ENCODE peak calls at places on chromosomes 12 and 14, in nine cellular contexts. W is tibial artery; K is pancreas; H is fibroblast of lung; Z is mammary epithelial cell; L is CD4-positive, CD25-positive, alpha-beta regulatory T cell; Q is mesenchymal stem cell; S is hepatocyte; R is uterus. J is an unnamed sample.
A peak's percentile ranks its signal among the peaks of the same experiment; 100 is the strongest.

GRCh38 chr14:21100931-21101330 is at the start of gene TMEM253:
- DNase-seq in W (no peak), K (no peak), H (no peak), Z (no peak), L (no peak), Q (no peak), S (no peak), R (no peak), J (no peak)

GRCh38 chr12:54561164-54561563 is 11.8 kb downstream of the PDE1B start:
- DNase-seq in W (peak; percentile 51), K (no peak), H (no peak), Z (no peak), L (no peak), Q (no peak), S (no peak), R (peak; percentile 65), J (no peak)

GRCh38 chr12:11162494-11162893 is 8.5 kb upstream of the SMIM10L1 start:
- DNase-seq in W (no peak), K (no peak), H (no peak), Z (no peak), L (no peak), Q (no peak), S (no peak), R (no peak), J (no peak)

GRCh38 chr12:130097798-130098255 is 64.4 kb upstream of the FZD10 start:
- DNase-seq in W (no peak), K (no peak), H (no peak), Z (peak; percentile 42), L (no peak), Q (no peak), S (peak; percentile 42), R (no peak), J (no peak)

GRCh38 chr14:50941151-50941550 is 3.1 kb downstream of the PYGL start:
- DNase-seq in W (no peak), K (no peak), H (peak; percentile 94), Z (peak; percentile 90), L (no peak), Q (no peak), S (no peak), R (no peak), J (no peak)

GRCh38 chr12:50528800-50529199 is 24.0 kb downstream of the DIP2B start:
- DNase-seq in W (no peak), K (no peak), H (no peak), Z (no peak), L (no peak), Q (no peak), S (no peak), R (no peak), J (no peak)

GRCh38 chr12:2337031-2338010 is 284.5 kb downstream of the CACNA1C start:
- DNase-seq in W (no peak), K (no peak), H (peak; percentile 39), Z (no peak), L (no peak), Q (no peak), S (no peak), R (no peak), J (no peak)

GRCh38 chr12:97921957-97922722 is 459.5 kb downstream of the RMST start:
- DNase-seq in W (peak; percentile 39), K (no peak), H (peak; percentile 84), Z (peak; percentile 93), L (no peak), Q (peak; percentile 95), S (no peak), R (peak; percentile 14), J (no peak)

GRCh38 chr12:118373628-118374027 is 921 bp upstream of the TAOK3 start:
- DNase-seq in W (no peak), K (no peak), H (no peak), Z (no peak), L (no peak), Q (no peak), S (no peak), R (no peak), J (no peak)

GRCh38 chr14:89723930-89724915 is 230.3 kb downstream of the EFCAB11 start:
- DNase-seq in W (no peak), K (no peak), H (no peak), Z (no peak), L (peak; percentile 43), Q (no peak), S (no peak), R (no peak), J (peak; percentile 38)

GRCh38 chr14:58871972-58872530 is 234.3 kb downstream of the DACT1 start:
- DNase-seq in W (no peak), K (no peak), H (peak; percentile 39), Z (no peak), L (no peak), Q (no peak), S (no peak), R (no peak), J (no peak)

GRCh38 chr14:37436519-37436918 is 158.5 kb downstream of the FOXA1 start:
- DNase-seq in W (no peak), K (no peak), H (no peak), Z (no peak), L (no peak), Q (no peak), S (no peak), R (no peak), J (no peak)

DNA sequence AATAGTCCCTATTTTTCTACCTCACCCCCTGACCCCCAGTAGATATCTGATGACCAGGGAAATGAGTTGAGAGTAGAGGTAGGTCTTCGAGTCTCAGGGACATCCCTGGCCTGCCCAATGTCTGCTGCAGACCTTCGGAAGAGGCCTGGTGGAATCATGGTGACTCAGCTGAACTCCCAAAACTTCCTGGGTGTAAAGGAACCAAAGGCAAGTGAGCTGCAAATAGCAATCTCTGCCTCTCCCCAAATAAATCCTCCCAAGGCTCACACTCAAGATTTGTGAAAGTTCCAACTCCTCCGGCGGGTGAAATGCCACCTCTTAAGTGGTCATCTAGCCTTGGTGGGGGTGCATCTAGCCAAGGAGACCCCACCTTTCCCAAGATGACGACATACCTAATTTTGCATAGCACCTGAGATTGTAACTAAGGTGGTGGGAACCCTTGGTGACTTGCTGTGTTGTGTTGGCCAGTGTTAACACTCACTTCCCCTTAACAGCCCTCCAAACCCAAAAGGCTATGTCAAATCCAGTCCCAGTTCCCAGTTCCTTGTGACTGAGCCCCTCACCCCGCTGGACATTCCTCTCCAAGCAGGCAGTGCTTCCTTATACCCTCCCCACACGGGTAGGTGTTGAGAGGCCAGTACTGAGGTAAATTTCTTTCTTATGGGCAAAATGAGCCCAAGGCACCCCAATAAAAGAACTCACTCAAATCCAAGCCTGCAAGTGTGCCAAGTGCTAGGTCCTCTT is 6.2 kb downstream of the ZFP36L1 start:
- DNase-seq in W (no peak), K (no peak), H (peak; percentile 80), Z (peak; percentile 86), L (no peak), Q (peak; percentile 86), S (peak; percentile 62), R (no peak), J (no peak)
- H3K4me1 ChIP-seq in W (peaks cover 44% of the 10 kb centered on the region), K (peaks cover 47% of the 10 kb centered on the region), H (peaks cover 16% of the 10 kb centered on the region), Z (peaks cover 31% of the 10 kb centered on the region), L (peaks cover 85% of the 10 kb centered on the region), Q (peaks cover 42% of the 10 kb centered on the region), S (peaks cover 40% of the 10 kb centered on the region), R (peaks cover 9% of the 10 kb centered on the region), J (peaks cover 78% of the 10 kb centered on the region)

GRCh38 chr14:67270933-67271332 is 29.7 kb downstream of the PALS1 start:
- DNase-seq in W (no peak), K (no peak), H (no peak), Z (no peak), L (no peak), Q (no peak), S (no peak), R (no peak), J (no peak)

GRCh38 chr14:67280506-67280905 is 39.3 kb downstream of the PALS1 start:
- DNase-seq in W (no peak), K (no peak), H (no peak), Z (no peak), L (no peak), Q (no peak), S (no peak), R (no peak), J (no peak)

GRCh38 chr14:67270354-67270753 is 29.1 kb downstream of the PALS1 start:
- DNase-seq in W (no peak), K (no peak), H (peak; percentile 28), Z (no peak), L (no peak), Q (peak; percentile 46), S (no peak), R (no peak), J (no peak)

DNA sequence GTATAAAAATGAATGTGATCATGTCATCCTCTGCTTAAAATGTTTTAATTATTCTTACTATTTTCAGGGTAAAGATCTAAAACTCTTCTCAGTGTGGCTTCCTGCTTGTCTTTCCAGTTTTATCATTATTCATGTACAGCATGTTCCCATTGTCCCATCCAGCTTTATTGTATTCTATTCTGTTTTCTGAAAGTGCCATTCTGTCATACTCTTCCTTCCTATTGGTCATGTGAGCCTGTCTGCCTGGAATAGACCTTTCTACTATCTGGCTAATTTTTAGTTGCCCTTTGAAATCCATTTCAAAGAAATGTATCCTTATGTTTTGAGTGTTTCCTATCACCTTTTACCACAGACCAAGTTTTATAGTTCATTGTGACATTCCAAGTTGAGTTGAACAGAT is 34.9 kb downstream of the PALS1 start:
- DNase-seq in W (no peak), K (no peak), H (no peak), Z (no peak), L (no peak), Q (no peak), S (no peak), R (no peak), J (no peak)
- H3K27ac ChIP-seq in W (no peak overlapping the region), K (no peak overlapping the region), H (no peak overlapping the region), Z (no peak overlapping the region), L (no peak overlapping the region), Q (no peak overlapping the region), S (peak overlapping the region; percentile 17), R (no peak overlapping the region), J (no peak overlapping the region)

GRCh38 chr12:13000935-13001724 is 1.1 kb upstream of the HEBP1 start:
- DNase-seq in W (peak; percentile 48), K (peak; percentile 84), H (peak; percentile 53), Z (peak; percentile 42), L (peak; percentile 60), Q (peak; percentile 68), S (peak; percentile 87), R (peak; percentile 66), J (no peak)
- H3K9me3 ChIP-seq in W (no peaks in the 10 kb centered on the region), K (no peaks in the 10 kb centered on the region), H (no peaks in the 10 kb centered on the region), Z (no peaks in the 10 kb centered on the region), L (no peaks in the 10 kb centered on the region), Q (no peaks in the 10 kb centered on the region), S (no peaks in the 10 kb centered on the region), R (no peaks in the 10 kb centered on the region), J (no peaks in the 10 kb centered on the region)

GRCh38 chr12:110913119-110914056 is 7.0 kb downstream of the MYL2 start:
- DNase-seq in W (no peak), K (no peak), H (no peak), Z (no peak), L (no peak), Q (no peak), S (no peak), R (no peak), J (no peak)

GRCh38 chr12:110907583-110907982 is 12.8 kb downstream of the MYL2 start:
- DNase-seq in W (no peak), K (no peak), H (no peak), Z (no peak), L (no peak), Q (no peak), S (no peak), R (no peak), J (no peak)

GRCh38 chr12:110908377-110909136 is 11.8 kb downstream of the MYL2 start:
- DNase-seq in W (no peak), K (no peak), H (no peak), Z (peak; percentile 48), L (no peak), Q (no peak), S (no peak), R (no peak), J (no peak)

GRCh38 chr12:110916295-110916875 is 4.0 kb downstream of the MYL2 start:
- DNase-seq in W (no peak), K (no peak), H (peak; percentile 51), Z (peak; percentile 32), L (no peak), Q (no peak), S (no peak), R (no peak), J (no peak)

GRCh38 chr12:110912263-110912662 is 8.1 kb downstream of the MYL2 start:
- DNase-seq in W (no peak), K (no peak), H (no peak), Z (no peak), L (no peak), Q (no peak), S (no peak), R (no peak), J (no peak)
- H3K4me1 ChIP-seq in W (no peaks in the 10 kb centered on the region), K (no peaks in the 10 kb centered on the region), H (no peaks in the 10 kb centered on the region), Z (peaks cover 18% of the 10 kb centered on the region), L (no peaks in the 10 kb centered on the region), Q (peaks cover 2% of the 10 kb centered on the region), S (no peaks in the 10 kb centered on the region), R (no peaks in the 10 kb centered on the region), J (no peaks in the 10 kb centered on the region)